ENCODE peak calls at places on chromosome 21, in four cellular contexts. Q is K562, Z is HepG2, M is GM12878. J is an unnamed sample.

GRCh38 chr21:26513212-26513611 is 59.9 kb downstream of the CYYR1 start:
- DNase-seq in Q (no peak), Z (no peak), M (no peak), J (no peak)

GRCh38 chr21:37790905-37791304 is 125.4 kb downstream of the KCNJ6 start:
- DNase-seq in Q (no peak), Z (no peak), M (no peak), J (no peak)

GRCh38 chr21:14072761-14073535 is 137.8 kb downstream of the LIPI start:
- DNase-seq in Q (no peak), Z (no peak), M (no peak), J (no peak)

GRCh38 chr21:31352841-31353240 is 8.8 kb upstream of the TIAM1 start:
- DNase-seq in Q (no peak), Z (no peak), M (no peak), J (no peak)

GRCh38 chr21:39675595-39675994 is 62.9 kb downstream of the B3GALT5 start:
- DNase-seq in Q (no peak), Z (no peak), M (no peak), J (no peak)

GRCh38 chr21:27590271-27590670 is 623.4 kb upstream of the ADAMTS5 start:
- DNase-seq in Q (no peak), Z (no peak), M (no peak), J (no peak)

GRCh38 chr21:16193758-16194606 is 464.2 kb downstream of the USP25 start:
- DNase-seq in Q (no peak), Z (no peak), M (no peak), J (peak)

GRCh38 chr21:14870841-14871126 is 194.0 kb downstream of the NRIP1 start:
- DNase-seq in Q (no peak), Z (no peak), M (no peak), J (no peak)

GRCh38 chr21:14533555-14534400 is 12.3 kb downstream of the SAMSN1 start:
- DNase-seq in Q (no peak), Z (no peak), M (peak), J (no peak)

GRCh38 chr21:46411691-46412090 is 47.0 kb upstream of the DIP2A start:
- DNase-seq in Q (no peak), Z (no peak), M (no peak), J (no peak)

GRCh38 chr21:32190491-32191144 is 88.2 kb downstream of the MIS18A start:
- DNase-seq in Q (no peak), Z (no peak), M (peak), J (no peak)

GRCh38 chr21:33947451-33948095 is 32.0 kb upstream of the ATP5PO start:
- DNase-seq in Q (peak), Z (peak), M (peak), J (peak)

GRCh38 chr21:31132574-31133242 is 94.4 kb upstream of the KRTAP19-8 start:
- DNase-seq in Q (no peak), Z (no peak), M (peak), J (no peak)

GRCh38 chr21:38311765-38312164 is 55.0 kb downstream of the KCNJ15 start:
- DNase-seq in Q (no peak), Z (no peak), M (no peak), J (no peak)

GRCh38 chr21:14987370-14988170 is 77.2 kb downstream of the NRIP1 start:
- DNase-seq in Q (no peak), Z (no peak), M (no peak), J (no peak)

GRCh38 chr21:39661740-39662139 is 49.0 kb downstream of the B3GALT5 start:
- DNase-seq in Q (no peak), Z (no peak), M (no peak), J (no peak)

GRCh38 chr21:26405735-26406361 is 167.2 kb downstream of the CYYR1 start:
- DNase-seq in Q (no peak), Z (no peak), M (no peak), J (peak)

GRCh38 chr21:15066231-15066577 is 1.4 kb upstream of the NRIP1 start:
- DNase-seq in Q (no peak), Z (no peak), M (no peak), J (no peak)

GRCh38 chr21:8992731-8993174 is 1528.6 kb upstream of the TPTE start:
- DNase-seq in Q (peak), Z (peak), M (no peak), J (peak)

GRCh38 chr21:16460936-16461335 is 731.2 kb downstream of the USP25 start:
- DNase-seq in Q (no peak), Z (no peak), M (no peak), J (no peak)

GRCh38 chr21:40143822-40144525 is 276.7 kb downstream of the PCP4 start:
- DNase-seq in Q (peak), Z (peak), M (no peak), J (peak)

GRCh38 chr21:26814374-26814773 is 30.8 kb downstream of the ADAMTS1 start:
- DNase-seq in Q (no peak), Z (no peak), M (no peak), J (no peak)

GRCh38 chr21:25420831-25421230 is 186.4 kb downstream of the MRPL39 start:
- DNase-seq in Q (no peak), Z (no peak), M (no peak), J (no peak)

GRCh38 chr21:40685121-40685630 is 161.8 kb downstream of the DSCAM start:
- DNase-seq in Q (no peak), Z (no peak), M (no peak), J (no peak)

GRCh38 chr21:39676054-39676771 is 63.5 kb downstream of the B3GALT5 start:
- DNase-seq in Q (no peak), Z (peak), M (peak), J (no peak)

GRCh38 chr21:27954806-27955205 is 987.9 kb upstream of the ADAMTS5 start:
- DNase-seq in Q (no peak), Z (no peak), M (no peak), J (no peak)

GRCh38 chr21:14900611-14901010 is 164.2 kb downstream of the NRIP1 start:
- DNase-seq in Q (no peak), Z (no peak), M (no peak), J (no peak)

GRCh38 chr21:26900980-26901379 is 55.8 kb upstream of the ADAMTS1 start:
- DNase-seq in Q (no peak), Z (no peak), M (no peak), J (no peak)

GRCh38 chr21:33236799-33237198 is 7.1 kb downstream of the IFNAR2 start:
- DNase-seq in Q (no peak), Z (no peak), M (no peak), J (no peak)

GRCh38 chr21:25313891-25314646 is 293.2 kb downstream of the MRPL39 start:
- DNase-seq in Q (no peak), Z (no peak), M (no peak), J (no peak)

GRCh38 chr21:25967566-25968438 is 202.8 kb downstream of the APP start:
- DNase-seq in Q (no peak), Z (no peak), M (peak), J (no peak)

GRCh38 chr21:23217597-23217996 is 2219.4 kb downstream of the NCAM2 start:
- DNase-seq in Q (no peak), Z (no peak), M (no peak), J (no peak)

GRCh38 chr21:44012474-44013379 is 618 bp downstream of the TRAPPC10 start:
- DNase-seq in Q (peak), Z (peak), M (peak), J (peak)

GRCh38 chr21:40471103-40471502 is 375.9 kb downstream of the DSCAM start:
- DNase-seq in Q (no peak), Z (no peak), M (no peak), J (no peak)

GRCh38 chr21:40602105-40602504 is 244.9 kb downstream of the DSCAM start:
- DNase-seq in Q (no peak), Z (no peak), M (no peak), J (no peak)

GRCh38 chr21:14876464-14876863 is 188.3 kb downstream of the NRIP1 start:
- DNase-seq in Q (no peak), Z (no peak), M (no peak), J (no peak)

GRCh38 chr21:25464275-25464674 is 143.0 kb downstream of the MRPL39 start:
- DNase-seq in Q (no peak), Z (no peak), M (no peak), J (no peak)

GRCh38 chr21:40615503-40616376 is 231.2 kb downstream of the DSCAM start:
- DNase-seq in Q (no peak), Z (no peak), M (no peak), J (no peak)

GRCh38 chr21:42764443-42764760 is 111.0 kb downstream of the PDE9A start:
- DNase-seq in Q (peak), Z (no peak), M (no peak), J (no peak)
- TF ChIP-seq TARDBP in Q (no peak), Z (no peak), M (no peak), J (no peak)

DNA sequence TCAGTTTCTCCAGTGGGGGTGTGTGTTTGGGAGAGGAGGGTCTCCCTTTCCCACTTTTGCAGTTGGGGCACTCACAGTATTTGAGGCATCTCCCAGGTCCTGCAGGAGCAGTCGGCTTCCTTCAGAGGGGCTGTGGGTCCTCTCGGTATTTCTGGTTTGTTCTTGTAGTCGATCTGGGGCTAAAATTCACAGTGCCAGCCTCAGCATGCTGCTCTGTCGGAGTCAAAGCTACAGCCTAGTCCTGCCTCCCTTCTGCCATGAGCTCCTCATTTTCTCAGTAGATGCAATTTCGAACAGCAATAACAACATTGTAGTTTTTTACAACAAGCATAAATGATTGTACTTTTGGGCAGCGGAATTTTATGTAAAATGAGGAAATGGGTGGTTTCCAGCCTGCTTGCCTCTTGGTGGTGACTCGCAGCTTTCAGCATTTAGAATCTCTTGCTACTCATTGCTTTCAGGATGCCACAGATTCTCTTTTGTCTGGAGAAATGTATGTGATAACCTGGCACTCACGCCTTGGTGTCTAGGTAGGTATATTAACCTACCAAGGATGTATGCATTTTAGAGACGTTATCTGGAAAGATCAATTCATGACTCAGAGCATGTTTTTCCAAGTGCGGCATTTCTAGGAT is 82.4 kb upstream of the C21orf91 start:
- DNase-seq in Q (no peak), Z (no peak), M (peak), J (no peak)
- TF ChIP-seq BHLHE40 in Q (no peak), Z (no peak), M (no peak), J (no peak)

DNA sequence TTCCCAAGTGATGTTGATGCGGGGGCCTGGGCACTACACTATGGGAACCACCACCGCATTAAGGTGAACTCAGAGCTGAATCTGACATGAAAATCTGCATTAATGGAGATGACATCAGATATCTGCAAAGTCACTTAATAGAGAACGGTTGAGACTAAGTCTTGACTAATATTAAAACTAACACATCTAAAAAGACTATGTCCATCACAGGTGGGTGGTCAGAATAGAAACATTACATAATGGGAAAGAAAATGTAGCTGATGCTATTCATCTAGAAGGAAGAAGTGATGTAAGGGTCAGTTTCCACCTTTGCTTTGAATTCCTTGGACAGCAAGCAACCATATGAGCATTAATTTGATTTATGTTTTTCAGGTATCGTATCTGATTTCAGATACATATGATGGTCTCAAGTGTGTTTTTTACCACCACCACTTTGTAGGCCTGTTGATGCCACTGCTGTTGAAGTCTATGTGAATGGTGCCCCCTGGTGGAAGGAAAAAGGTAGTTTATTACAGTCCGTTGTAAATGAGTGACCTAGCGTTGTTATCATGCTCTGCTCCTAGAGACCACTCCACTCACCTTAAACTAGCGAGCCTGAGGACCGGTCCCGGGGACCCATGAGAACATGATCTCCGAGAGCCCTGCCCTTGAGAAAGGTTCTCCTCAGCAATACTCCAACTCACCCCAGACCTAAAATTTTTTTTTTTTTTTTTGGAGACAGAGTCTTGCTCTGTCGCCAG is 73.5 kb downstream of the BACH1 start:
- DNase-seq in Q (peak), Z (peak), M (peak), J (peak)
- TF ChIP-seq SP1 in Q (no peak), Z (no peak), M (no peak), J (no peak)

GRCh38 chr21:36477001-36477400 is 2.9 kb downstream of the CLDN14 start:
- DNase-seq in Q (no peak), Z (no peak), M (no peak), J (no peak)
- TF ChIP-seq TARDBP in Q (no peak), Z (no peak), M (no peak), J (no peak)

GRCh38 chr21:41764558-41765392 is 2.1 kb downstream of the RIPK4 start:
- DNase-seq in Q (no peak), Z (peak), M (no peak), J (no peak)
- TF ChIP-seq BHLHE40 in Q (no peak), Z (no peak), M (no peak), J (no peak)

GRCh38 chr21:45390121-45390751 is 14.7 kb upstream of the COL18A1 start:
- DNase-seq in Q (no peak), Z (no peak), M (no peak), J (no peak)
- TF ChIP-seq SP1 in Q (no peak), Z (no peak), M (no peak), J (no peak)

GRCh38 chr21:21731626-21732025 is 733.4 kb downstream of the NCAM2 start:
- DNase-seq in Q (no peak), Z (no peak), M (no peak), J (no peak)
- TF ChIP-seq TARDBP in Q (no peak), Z (no peak), M (no peak), J (no peak)

GRCh38 chr21:34994646-34995631 is 54.2 kb downstream of the RUNX1 start:
- DNase-seq in Q (peak), Z (no peak), M (no peak), J (no peak)

GRCh38 chr21:34995979-34996303 is 53.2 kb downstream of the RUNX1 start:
- DNase-seq in Q (no peak), Z (no peak), M (no peak), J (no peak)

GRCh38 chr21:34997295-34997694 is 51.8 kb downstream of the RUNX1 start:
- DNase-seq in Q (peak), Z (no peak), M (no peak), J (no peak)

GRCh38 chr21:34999397-34999941 is 49.6 kb downstream of the RUNX1 start:
- DNase-seq in Q (no peak), Z (no peak), M (no peak), J (no peak)

DNA sequence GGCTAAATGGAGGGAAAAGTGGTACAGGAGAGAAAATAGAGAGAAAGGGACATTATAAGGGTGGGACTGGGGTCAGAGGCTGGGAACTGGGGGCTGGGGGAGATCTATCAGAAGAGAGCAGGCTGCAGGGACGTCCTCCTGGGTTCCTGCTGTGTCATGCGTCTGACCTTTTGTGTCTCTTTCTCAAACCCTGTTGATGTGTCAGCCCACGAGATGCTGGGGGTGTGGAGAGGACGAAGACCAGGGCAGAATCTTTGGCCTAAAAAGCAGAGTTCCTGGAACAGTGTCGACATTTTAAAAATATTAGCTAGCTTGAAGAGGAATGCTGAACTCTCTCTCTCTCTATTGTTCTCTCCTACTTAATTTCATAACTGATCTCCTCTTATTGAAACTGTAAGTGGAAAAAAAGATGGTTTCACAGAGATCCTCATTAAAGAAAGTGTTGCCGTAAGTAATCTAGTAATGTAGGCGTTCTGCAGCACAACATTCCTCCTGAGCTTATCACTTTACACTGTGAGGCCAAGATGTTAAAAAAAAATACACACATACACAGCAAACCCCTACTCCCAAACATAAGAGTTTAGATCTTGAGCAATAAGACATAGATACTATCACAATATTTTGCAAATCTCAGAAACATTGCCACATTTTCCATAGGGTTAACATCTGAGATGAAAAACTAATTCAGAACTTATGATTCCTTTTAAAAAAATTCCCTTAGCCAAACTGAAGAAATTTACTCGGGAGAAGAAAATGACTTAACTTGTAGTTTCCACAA is 52.6 kb downstream of the RUNX1 start:
- DNase-seq in Q (peak), Z (no peak), M (no peak), J (no peak)
- TF ChIP-seq BHLHE40 in Q (peak), Z (no peak), M (no peak), J (no peak)

J was measured in HEK293T.